ENCODE peak calls at places on chromosomes 2 and 18, in six cellular contexts. U is psoas muscle, V is iPS-NIHi11, E is HTR-8/SVneo, F is NCI-H1092, M is IMR-90. G is an unnamed sample.

GRCh38 chr18:46756559-46757201 is at the start of gene ST8SIA5:
- DNase-seq in U (peak), V (peak), E (no peak), F (peak), M (no peak), G (no peak)

GRCh38 chr2:20115902-20116301 is 64.5 kb upstream of the LAPTM4A start:
- DNase-seq in U (no peak), V (no peak), E (no peak), F (no peak), M (no peak), G (no peak)

GRCh38 chr2:168378960-168379669 is 77.0 kb upstream of the CERS6 start:
- DNase-seq in U (no peak), V (no peak), E (no peak), F (no peak), M (no peak), G (no peak)

GRCh38 chr2:78601113-78601512 is 424.4 kb upstream of the REG3G start:
- DNase-seq in U (no peak), V (no peak), E (no peak), F (no peak), M (no peak), G (no peak)

GRCh38 chr2:18829331-18829902 is 240.0 kb upstream of the NT5C1B start:
- DNase-seq in U (no peak), V (no peak), E (no peak), F (no peak), M (peak), G (peak)

GRCh38 chr2:34806891-34807290 is 1207.8 kb upstream of the FAM98A start:
- DNase-seq in U (no peak), V (no peak), E (no peak), F (no peak), M (no peak), G (no peak)

GRCh38 chr2:8661736-8662135 is 20.1 kb upstream of the ID2 start:
- DNase-seq in U (no peak), V (no peak), E (no peak), F (no peak), M (peak), G (peak)

GRCh38 chr2:131037398-131038257 is 55.6 kb downstream of the FAM168B start:
- DNase-seq in U (no peak), V (no peak), E (no peak), F (no peak), M (no peak), G (no peak)

GRCh38 chr2:147843421-147843863 is 1.4 kb upstream of the ACVR2A start:
- DNase-seq in U (no peak), V (no peak), E (no peak), F (no peak), M (no peak), G (no peak)

GRCh38 chr2:175500255-175500654 is 318.7 kb upstream of the ATP5MC3 start:
- DNase-seq in U (no peak), V (no peak), E (no peak), F (no peak), M (no peak), G (no peak)

GRCh38 chr18:75456277-75456676 is 28.8 kb upstream of the SMIM21 start:
- DNase-seq in U (no peak), V (no peak), E (no peak), F (no peak), M (no peak), G (no peak)

GRCh38 chr2:25098558-25099486 is 56.9 kb downstream of the EFR3B start:
- DNase-seq in U (no peak), V (no peak), E (peak), F (no peak), M (peak), G (peak)

GRCh38 chr2:101272045-101272784 is 19.5 kb downstream of the CNOT11 start:
- DNase-seq in U (no peak), V (no peak), E (no peak), F (no peak), M (no peak), G (no peak)